ENCODE peak calls at places on chromosome 20, in six cellular contexts. B, I, H, U, R and A are unnamed samples.

GRCh38 chr20:50561379-50562078 is 51.3 kb downstream of the PTPN1 start:
- DNase-seq in R (peak), B (no peak), I (peak), H (peak), U (peak), A (no peak)

GRCh38 chr20:41345729-41346067 is 5.1 kb downstream of the LPIN3 start:
- DNase-seq in H (no peak), B (no peak), I (no peak), R (no peak), U (no peak), A (peak)

GRCh38 chr20:23476015-23476754 is 14.7 kb upstream of the CST8 start:
- DNase-seq in I (no peak), R (no peak), B (no peak), H (no peak), U (no peak), A (no peak)

GRCh38 chr20:56978475-56978874 is 288.0 kb downstream of the BMP7 start:
- DNase-seq in I (no peak), U (no peak), R (no peak), H (no peak), B (no peak), A (no peak)

GRCh38 chr20:2470051-2470431 is 548 bp downstream of the SNRPB start:
- DNase-seq in R (peak), I (peak), H (no peak), U (peak), B (peak), A (peak)

GRCh38 chr20:18666803-18667460 is 79.1 kb downstream of the DTD1 start:
- DNase-seq in B (no peak), U (no peak), I (peak), H (no peak), R (no peak), A (no peak)

GRCh38 chr20:62832212-62832922 is 15.5 kb downstream of the COL9A3 start:
- DNase-seq in B (peak), R (no peak), I (peak), U (no peak), H (no peak), A (no peak)

GRCh38 chr20:38173237-38174156 is 8.4 kb upstream of the TGM2 start:
- DNase-seq in R (peak), I (no peak), H (peak), U (peak), B (no peak), A (no peak)

GRCh38 chr20:40769677-40770285 is 80.7 kb upstream of the MAFB start:
- DNase-seq in B (no peak), R (no peak), I (no peak), U (no peak), H (no peak), A (no peak)

GRCh38 chr20:24762791-24763350 is 186.2 kb upstream of the CST7 start:
- DNase-seq in U (no peak), B (no peak), H (no peak), R (no peak), I (no peak), A (no peak)

GRCh38 chr20:17914957-17915356 is 53.6 kb downstream of the SNX5 start:
- DNase-seq in B (no peak), H (no peak), I (no peak), U (no peak), R (no peak), A (no peak)

GRCh38 chr20:63097336-63097831 is 90.6 kb upstream of the BHLHE23 start:
- DNase-seq in B (no peak), I (no peak), R (no peak), H (no peak), U (no peak), A (peak)

GRCh38 chr20:62730481-62730880 is 21.8 kb downstream of the NTSR1 start:
- DNase-seq in U (no peak), H (no peak), I (no peak), B (no peak), R (no peak), A (no peak)

GRCh38 chr20:24004470-24004869 is 15.9 kb upstream of the GGTLC1 start:
- DNase-seq in I (peak), R (no peak), B (no peak), U (no peak), H (no peak), A (no peak)

GRCh38 chr20:15867899-15868298 is 705.3 kb downstream of the KIF16B start:
- DNase-seq in B (no peak), H (no peak), I (peak), R (peak), U (no peak), A (no peak)

GRCh38 chr20:11454966-11455799 is 462.5 kb upstream of the BTBD3 start:
- DNase-seq in I (peak), B (no peak), R (peak), H (no peak), U (peak), A (no peak)

GRCh38 chr20:25622450-25623224 is 1.2 kb downstream of the NANP start:
- DNase-seq in U (no peak), I (no peak), R (no peak), H (no peak), B (no peak), A (peak)

GRCh38 chr20:57033994-57034393 is 232.4 kb downstream of the BMP7 start:
- DNase-seq in U (no peak), H (no peak), I (no peak), R (peak), B (no peak), A (no peak)

GRCh38 chr20:14888172-14888571 is 550.8 kb upstream of the FLRT3 start:
- DNase-seq in R (no peak), U (no peak), B (no peak), I (no peak), H (no peak), A (no peak)

GRCh38 chr20:51886891-51887608 is 84.7 kb upstream of the SALL4 start:
- DNase-seq in I (peak), B (no peak), H (no peak), R (no peak), U (no peak), A (no peak)

GRCh38 chr20:58854638-58855471 is 2.3 kb downstream of the GNAS start:
- DNase-seq in I (peak), B (no peak), H (no peak), U (peak), R (no peak), A (no peak)

GRCh38 chr20:48921883-48922867 is 664 bp downstream of the ARFGEF2 start:
- DNase-seq in U (peak), B (peak), R (peak), H (no peak), I (peak), A (peak)

GRCh38 chr20:50625986-50626677 is 65.2 kb downstream of the RIPOR3 start:
- DNase-seq in H (no peak), U (peak), B (no peak), R (no peak), I (peak), A (no peak)

GRCh38 chr20:63290677-63291472 is 2.1 kb upstream of the COL20A1 start:
- DNase-seq in H (no peak), I (peak), U (peak), B (peak), R (peak), A (no peak)

GRCh38 chr20:41050361-41051019 is 21.9 kb downstream of the TOP1 start:
- DNase-seq in B (no peak), H (no peak), R (no peak), I (peak), U (no peak), A (no peak)

GRCh38 chr20:51665543-51666118 is 102.6 kb downstream of the ATP9A start:
- DNase-seq in U (no peak), B (no peak), H (no peak), I (no peak), R (no peak), A (no peak)

GRCh38 chr20:17969276-17969883 is 562 bp downstream of the MGME1 start:
- DNase-seq in U (peak), R (peak), B (peak), H (no peak), I (peak), A (no peak)

GRCh38 chr20:50385733-50386640 is 124.2 kb upstream of the PTPN1 start:
- DNase-seq in H (no peak), U (no peak), B (no peak), R (no peak), I (no peak), A (no peak)

GRCh38 chr20:58073945-58074920 is 154.2 kb downstream of the ANKRD60 start:
- DNase-seq in R (no peak), I (peak), U (peak), H (no peak), B (no peak), A (peak)

GRCh38 chr20:23412026-23412425 is 9.3 kb downstream of the NAPB start:
- DNase-seq in R (no peak), U (peak), I (peak), B (no peak), H (no peak), A (no peak)

DNA sequence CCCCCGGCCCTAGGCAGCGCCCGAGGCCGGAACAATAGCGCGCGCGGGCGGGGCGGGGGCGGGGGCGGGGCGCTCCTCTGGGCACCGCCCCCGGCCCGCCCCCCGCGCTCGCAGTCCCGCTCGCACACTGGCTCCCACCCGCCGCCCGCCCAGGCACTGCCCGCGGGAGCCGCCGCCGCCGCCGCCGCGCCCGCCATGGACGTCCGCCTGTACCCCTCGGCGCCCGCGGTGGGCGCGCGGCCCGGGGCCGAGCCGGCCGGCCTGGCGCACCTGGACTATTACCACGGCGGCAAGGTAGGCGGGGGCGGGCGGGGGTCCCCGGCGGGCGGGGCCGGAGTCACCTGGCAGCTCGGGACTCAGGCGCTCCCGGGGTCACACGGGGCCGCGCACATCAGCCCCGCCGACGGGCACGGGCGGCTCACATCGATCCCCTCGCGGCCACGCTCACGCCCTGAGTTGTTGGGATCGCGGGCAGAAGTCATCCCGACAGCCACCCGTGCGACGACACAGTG is at the start of gene TOX2:
- DNase-seq in H (no peak), I (peak), U (peak), R (no peak), B (no peak), A (no peak)
- H3K4me3 ChIP-seq in H (peak), I (peak), U (peak), R (no peak), B (no peak), A (peak)

GRCh38 chr20:44572551-44573500 is 9.6 kb upstream of the PKIG start:
- DNase-seq in I (no peak), U (peak), B (no peak), H (peak), R (peak), A (peak)
- H3K4me3 ChIP-seq in I (no peak), U (peak), B (no peak), H (peak), R (no peak), A (no peak)

DNA sequence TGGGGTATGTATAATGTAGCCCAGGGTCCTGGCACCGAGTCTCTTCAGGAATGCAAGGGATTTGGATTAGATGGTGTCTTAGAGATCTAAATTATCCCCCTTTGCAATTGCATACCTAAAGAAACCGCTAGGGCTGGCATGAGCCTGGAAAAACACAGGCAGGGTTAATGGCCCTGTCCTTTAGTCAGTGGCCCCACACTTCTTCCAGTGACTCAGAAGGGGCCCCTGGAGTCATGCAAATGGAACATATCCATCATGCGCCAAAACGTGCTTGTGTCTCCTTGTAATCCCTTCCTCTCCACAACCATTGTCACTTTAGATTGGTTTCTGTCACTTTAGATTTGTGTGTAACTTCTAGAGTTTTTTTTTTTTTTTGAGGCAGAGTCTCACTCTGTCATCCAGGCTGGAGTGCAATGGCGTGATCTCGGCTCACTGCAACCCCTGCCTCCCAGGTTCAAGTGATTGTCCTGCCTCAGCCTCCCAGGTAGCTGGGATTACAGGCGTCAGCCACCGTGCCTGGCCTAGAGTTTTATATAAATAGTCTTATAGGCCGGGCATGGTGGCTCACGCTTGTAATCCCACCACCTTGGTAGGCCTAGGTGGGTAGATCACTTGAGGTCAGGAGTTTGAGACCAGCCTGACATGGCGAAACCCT is 8.7 kb upstream of the MYBL2 start:
- DNase-seq in H (no peak), U (peak), R (no peak), B (no peak), I (no peak), A (no peak)
- H3K4me3 ChIP-seq in H (peak), U (peak), R (peak), B (peak), I (peak), A (peak)

DNA sequence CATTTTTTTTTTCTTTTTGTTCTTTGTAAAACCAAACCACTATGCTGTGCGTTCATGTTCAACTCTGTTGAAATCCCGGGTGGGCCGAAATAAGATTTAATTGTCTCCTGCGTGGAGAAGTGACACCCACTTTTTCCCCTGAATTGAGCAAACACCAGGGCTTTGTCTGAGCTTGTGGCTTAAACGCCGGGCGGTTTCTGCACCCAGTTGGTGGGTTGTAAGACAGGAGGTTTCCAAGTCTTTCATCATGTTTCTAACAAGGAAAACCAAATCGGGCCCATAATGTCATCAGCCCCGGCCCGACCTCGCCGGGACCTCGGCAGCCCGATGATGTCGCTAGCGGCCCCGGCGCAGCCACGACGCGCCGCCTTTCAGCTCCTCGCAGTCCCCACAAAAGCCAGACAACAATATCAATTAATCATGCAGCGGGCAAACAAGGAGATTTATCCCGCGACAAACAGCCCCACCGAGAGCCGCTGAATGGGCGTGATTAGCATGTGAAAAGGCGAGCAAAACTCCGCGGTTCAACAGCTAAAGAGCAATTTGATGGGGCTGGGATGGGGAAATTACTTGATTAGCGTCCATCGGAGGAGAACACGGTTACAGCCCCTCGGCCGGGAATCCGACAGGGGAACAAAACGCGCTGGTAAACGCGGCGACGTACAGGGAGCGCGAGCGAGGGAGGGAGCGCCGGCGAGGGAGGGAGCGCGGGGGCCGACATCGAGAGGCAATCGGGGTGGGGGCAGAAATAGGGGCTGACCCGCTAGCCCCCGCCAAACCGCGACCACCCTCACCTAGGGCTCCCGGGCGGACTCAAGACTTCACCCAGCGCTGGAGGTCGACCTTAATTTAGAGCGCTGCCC is 5.3 kb downstream of the LINC00237 start:
- DNase-seq in R (no peak), B (no peak), U (peak), I (peak), H (no peak), A (no peak)
- H3K4me3 ChIP-seq in R (peak), B (no peak), U (no peak), I (peak), H (peak), A (peak)

GRCh38 chr20:32480361-32481199 is 104.6 kb downstream of the NOL4L start:
- DNase-seq in R (no peak), B (no peak), U (no peak), H (no peak), I (no peak), A (no peak)
- H3K4me3 ChIP-seq in R (no peak), B (no peak), U (no peak), H (peak), I (no peak), A (no peak)

GRCh38 chr20:45968801-45969711 is 2.9 kb downstream of the ZNF335 start:
- DNase-seq in H (peak), I (no peak), R (no peak), B (no peak), U (peak), A (no peak)

GRCh38 chr20:45971425-45971674 is 653 bp downstream of the ZNF335 start:
- DNase-seq in R (no peak), H (no peak), U (no peak), B (no peak), I (no peak), A (no peak)

GRCh38 chr20:45968081-45968671 is 3.8 kb downstream of the ZNF335 start:
- DNase-seq in H (no peak), R (no peak), B (no peak), I (no peak), U (no peak), A (no peak)

GRCh38 chr20:45970646-45971424 is 1.2 kb downstream of the ZNF335 start:
- DNase-seq in I (no peak), U (peak), B (no peak), R (no peak), H (no peak), A (peak)

GRCh38 chr20:45969712-45970634 is 2.0 kb downstream of the ZNF335 start:
- DNase-seq in R (peak), B (peak), H (peak), U (peak), I (peak), A (no peak)
- H3K4me3 ChIP-seq in R (no peak), B (no peak), H (peak), U (peak), I (no peak), A (no peak)

GRCh38 chr20:59962155-59962554 is 3.9 kb downstream of the CDH26 start:
- DNase-seq in R (no peak), U (no peak), H (no peak), I (no peak), B (no peak), A (no peak)

GRCh38 chr20:59958123-59958522 is at the start of gene CDH26:
- DNase-seq in B (no peak), U (no peak), H (no peak), R (no peak), I (no peak), A (no peak)

GRCh38 chr20:59961423-59961822 is 3.2 kb downstream of the CDH26 start:
- DNase-seq in R (peak), I (no peak), U (no peak), H (no peak), B (no peak), A (no peak)

GRCh38 chr20:59955131-59955796 is 3.0 kb upstream of the CDH26 start:
- DNase-seq in H (no peak), B (no peak), I (peak), R (no peak), U (peak), A (no peak)

DNA sequence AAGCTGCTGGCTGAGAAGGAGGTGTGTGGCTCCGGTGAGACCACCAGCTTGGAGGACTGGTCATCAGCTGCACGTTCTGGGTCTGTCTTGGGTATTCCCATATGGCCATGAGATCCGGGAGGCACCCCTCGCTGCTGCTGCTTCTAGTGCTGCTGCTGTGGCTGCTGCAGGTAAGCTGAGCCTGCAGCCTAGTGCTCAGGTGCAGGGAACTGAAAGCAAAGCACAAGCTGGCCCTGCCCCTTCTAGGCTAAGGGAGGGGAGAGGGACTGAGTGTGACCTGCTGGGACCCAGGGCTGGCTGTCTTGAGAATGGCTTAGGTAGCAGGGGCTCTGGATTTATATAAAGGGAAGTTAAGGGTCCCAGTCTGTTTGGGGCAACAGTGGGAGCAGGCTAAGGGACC is 403 bp downstream of the CDH26 start:
- DNase-seq in R (no peak), B (no peak), U (no peak), H (no peak), I (no peak), A (no peak)
- H3K4me3 ChIP-seq in R (no peak), B (no peak), U (no peak), H (no peak), I (no peak), A (no peak)

DNA sequence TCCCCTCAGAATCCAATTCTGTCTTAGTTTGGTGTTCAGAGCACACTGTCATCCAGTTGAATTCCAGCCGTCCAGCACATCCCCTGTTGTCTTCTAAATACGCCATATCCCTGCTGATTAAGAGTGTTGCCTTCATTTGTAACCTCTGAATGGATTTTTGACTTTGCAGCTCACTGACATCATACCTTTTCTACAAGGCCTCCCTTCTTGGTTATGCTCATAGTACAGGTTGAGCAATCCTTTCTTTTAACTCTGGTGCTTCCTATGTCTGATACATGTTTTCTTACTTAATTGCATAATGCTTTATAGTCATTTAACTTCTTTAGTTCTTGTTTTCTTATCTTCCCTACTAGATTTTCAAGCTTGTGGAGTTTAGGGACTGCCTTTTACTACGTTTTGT is 36.4 kb downstream of the XRN2 start:
- DNase-seq in I (no peak), H (no peak), B (no peak), R (peak), U (peak), A (no peak)
- H3K4me3 ChIP-seq in I (no peak), H (no peak), B (no peak), R (no peak), U (no peak), A (no peak)

GRCh38 chr20:46683068-46683477 is 6.2 kb downstream of the TP53RK start:
- DNase-seq in I (no peak), B (no peak), U (no peak), R (no peak), H (no peak), A (peak)
- H3K4me3 ChIP-seq in I (no peak), B (peak), U (peak), R (no peak), H (peak), A (no peak)

GRCh38 chr20:13219327-13220193 is 1.5 kb upstream of the ISM1 start:
- DNase-seq in U (no peak), B (no peak), I (peak), H (no peak), R (no peak), A (peak)
- H3K4me3 ChIP-seq in U (no peak), B (peak), I (peak), H (peak), R (peak), A (no peak)